ENCODE peak calls at places on chromosome 2, in five cellular contexts. R is mesenchymal stem cell, Z is H1, P is H9, A is IMR-90. Y is an unnamed sample.
A peak's percentile ranks its signal among the peaks of the same experiment; 100 is the strongest.

GRCh38 chr2:198273670-198274069 is 469.3 kb downstream of the PLCL1 start:
- DNase-seq in P (no peak), A (no peak), R (no peak), Z (no peak), Y (no peak)

GRCh38 chr2:67782443-67782842 is 280.4 kb downstream of the C1D start:
- DNase-seq in R (peak; percentile 36), Z (no peak), A (peak; percentile 45), P (no peak), Y (no peak)

GRCh38 chr2:119638891-119639539 is 40.0 kb upstream of the TMEM177 start:
- DNase-seq in Z (peak; percentile 65), R (peak; percentile 9), A (no peak), P (peak; percentile 50), Y (no peak)

GRCh38 chr2:240220371-240220770 is 79.9 kb upstream of the OTOS start:
- DNase-seq in Z (no peak), R (peak; percentile 47), P (no peak), A (peak; percentile 80), Y (peak; percentile 88)

GRCh38 chr2:239160226-239161143 is 240.3 kb downstream of the HDAC4 start:
- DNase-seq in Z (no peak), P (peak; percentile 17), A (peak; percentile 13), R (no peak), Y (no peak)

GRCh38 chr2:171706152-171706803 is 19.0 kb downstream of the DYNC1I2 start:
- DNase-seq in R (peak; percentile 32), Z (no peak), P (no peak), A (peak; percentile 46), Y (peak; percentile 28)

GRCh38 chr2:230643576-230644291 is 68.9 kb upstream of the CAB39 start:
- DNase-seq in R (no peak), Z (no peak), A (no peak), P (no peak), Y (no peak)

GRCh38 chr2:201151127-201152074 is 31.5 kb upstream of the CASP10 start:
- DNase-seq in R (peak; percentile 92), Z (no peak), P (no peak), A (peak; percentile 93), Y (peak; percentile 83)

GRCh38 chr2:240558229-240558885 is 569 bp upstream of the ANKMY1 start:
- DNase-seq in R (no peak), Z (no peak), A (no peak), P (peak; percentile 5), Y (no peak)

GRCh38 chr2:235537587-235537986 is 43.7 kb downstream of the AGAP1 start:
- DNase-seq in R (no peak), A (no peak), Z (no peak), P (no peak), Y (no peak)

GRCh38 chr2:97748397-97748796 is 35.0 kb downstream of the ZAP70 start:
- DNase-seq in R (no peak), Z (peak; percentile 83), A (no peak), P (peak; percentile 91), Y (peak; percentile 70)

GRCh38 chr2:86256982-86257381 is 57.7 kb downstream of the MRPL35 start:
- DNase-seq in A (no peak), Z (no peak), R (no peak), P (no peak), Y (no peak)

GRCh38 chr2:177298191-177298590 is 33.7 kb upstream of the NFE2L2 start:
- DNase-seq in P (no peak), R (no peak), A (no peak), Z (no peak), Y (no peak)

GRCh38 chr2:237694423-237695194 is 67.2 kb downstream of the LRRFIP1 start:
- DNase-seq in P (peak; percentile 15), Z (no peak), R (no peak), A (no peak), Y (no peak)

GRCh38 chr2:237691200-237691907 is 64.0 kb downstream of the LRRFIP1 start:
- DNase-seq in A (no peak), P (peak; percentile 51), R (peak; percentile 57), Z (peak; percentile 99), Y (no peak)

GRCh38 chr2:237693281-237694039 is 66.1 kb downstream of the LRRFIP1 start:
- DNase-seq in R (peak; percentile 74), P (no peak), A (peak; percentile 69), Z (no peak), Y (peak; percentile 45)

GRCh38 chr2:237691908-237692600 is 64.7 kb downstream of the LRRFIP1 start:
- DNase-seq in Z (no peak), A (peak; percentile 80), R (peak; percentile 91), P (peak; percentile 94), Y (peak; percentile 83)

DNA sequence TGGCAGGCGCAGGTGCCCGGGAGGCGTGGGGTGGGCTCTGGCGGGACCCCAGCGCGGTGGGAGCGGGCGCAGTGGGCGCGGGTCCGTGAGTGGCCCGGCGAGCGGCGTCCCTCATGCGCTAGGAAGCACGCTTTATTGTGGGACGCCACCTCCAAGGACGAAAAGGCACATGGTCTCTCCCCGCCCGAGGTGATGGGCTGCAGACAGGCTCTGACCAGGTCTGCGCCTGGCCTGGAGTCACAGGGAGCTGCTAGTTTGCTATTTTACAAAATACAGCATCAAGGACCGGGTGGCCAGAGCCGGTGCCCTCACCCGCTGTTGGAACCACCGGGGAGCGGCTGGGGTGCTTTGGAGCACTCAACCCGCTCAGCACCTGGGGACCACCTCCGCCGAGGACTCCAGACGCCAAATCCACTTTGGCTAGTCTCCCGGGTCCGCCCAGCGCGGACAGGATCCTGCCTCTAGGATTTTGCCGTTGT is 65.3 kb downstream of the LRRFIP1 start:
- DNase-seq in Z (no peak), A (no peak), R (peak; percentile 49), P (peak; percentile 51), Y (no peak)
- H3K4me1 ChIP-seq in Z (peaks cover 21% of the 10 kb centered on the region), A (peaks cover 32% of the 10 kb centered on the region), R (peaks cover 39% of the 10 kb centered on the region), P (peaks cover 12% of the 10 kb centered on the region), Y (peaks cover 30% of the 10 kb centered on the region)

GRCh38 chr2:216663846-216664245 is 30.6 kb downstream of the IGFBP2 start:
- DNase-seq in Z (no peak), R (no peak), P (no peak), A (no peak), Y (no peak)

GRCh38 chr2:216660496-216660895 is 27.3 kb downstream of the IGFBP2 start:
- DNase-seq in P (no peak), R (no peak), A (no peak), Z (no peak), Y (no peak)

GRCh38 chr2:216663106-216663505 is 29.9 kb downstream of the IGFBP2 start:
- DNase-seq in P (no peak), R (no peak), Z (no peak), A (no peak), Y (no peak)

GRCh38 chr2:216661051-216661450 is 27.8 kb downstream of the IGFBP2 start:
- DNase-seq in Z (no peak), A (no peak), R (no peak), P (no peak), Y (no peak)

DNA sequence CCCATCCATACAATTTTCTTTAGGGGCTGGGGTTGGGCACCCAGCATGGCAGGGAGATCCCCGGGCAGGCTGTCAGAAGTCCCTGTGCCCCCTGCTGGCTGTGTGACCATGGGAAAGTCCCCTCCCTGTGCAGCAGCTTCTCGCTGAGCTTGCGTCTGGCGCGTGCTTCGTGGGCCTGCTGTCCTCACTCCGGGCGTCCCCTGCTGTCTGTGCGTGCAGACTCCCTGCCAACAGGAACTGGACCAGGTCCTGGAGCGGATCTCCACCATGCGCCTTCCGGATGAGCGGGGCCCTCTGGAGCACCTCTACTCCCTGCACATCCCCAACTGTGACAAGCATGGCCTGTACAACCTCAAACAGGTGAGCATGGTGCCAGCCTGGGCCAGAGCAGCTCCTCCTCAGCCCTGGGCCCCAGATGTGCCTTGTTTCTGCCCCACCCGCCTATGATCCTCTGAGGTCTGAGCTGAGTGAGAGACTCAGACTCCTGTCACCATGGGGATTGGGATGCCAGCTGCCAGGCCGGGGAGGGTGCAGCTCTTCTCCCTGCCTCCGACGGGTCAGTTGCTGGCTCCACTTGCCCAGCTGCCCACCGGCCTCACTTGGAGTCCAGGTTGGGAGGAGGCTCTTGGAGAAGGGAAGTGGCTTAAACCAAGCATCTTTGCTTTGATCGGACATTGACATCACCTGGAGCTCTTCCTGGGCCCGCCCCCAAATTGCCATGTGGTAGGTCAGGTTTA is 28.6 kb downstream of the IGFBP2 start:
- DNase-seq in A (no peak), Z (no peak), R (no peak), P (no peak), Y (no peak)
- H4K91ac ChIP-seq in A (no peak overlapping the region), Z (no peak overlapping the region), R (no peak overlapping the region), P (no peak overlapping the region), Y (no peak overlapping the region)

DNA sequence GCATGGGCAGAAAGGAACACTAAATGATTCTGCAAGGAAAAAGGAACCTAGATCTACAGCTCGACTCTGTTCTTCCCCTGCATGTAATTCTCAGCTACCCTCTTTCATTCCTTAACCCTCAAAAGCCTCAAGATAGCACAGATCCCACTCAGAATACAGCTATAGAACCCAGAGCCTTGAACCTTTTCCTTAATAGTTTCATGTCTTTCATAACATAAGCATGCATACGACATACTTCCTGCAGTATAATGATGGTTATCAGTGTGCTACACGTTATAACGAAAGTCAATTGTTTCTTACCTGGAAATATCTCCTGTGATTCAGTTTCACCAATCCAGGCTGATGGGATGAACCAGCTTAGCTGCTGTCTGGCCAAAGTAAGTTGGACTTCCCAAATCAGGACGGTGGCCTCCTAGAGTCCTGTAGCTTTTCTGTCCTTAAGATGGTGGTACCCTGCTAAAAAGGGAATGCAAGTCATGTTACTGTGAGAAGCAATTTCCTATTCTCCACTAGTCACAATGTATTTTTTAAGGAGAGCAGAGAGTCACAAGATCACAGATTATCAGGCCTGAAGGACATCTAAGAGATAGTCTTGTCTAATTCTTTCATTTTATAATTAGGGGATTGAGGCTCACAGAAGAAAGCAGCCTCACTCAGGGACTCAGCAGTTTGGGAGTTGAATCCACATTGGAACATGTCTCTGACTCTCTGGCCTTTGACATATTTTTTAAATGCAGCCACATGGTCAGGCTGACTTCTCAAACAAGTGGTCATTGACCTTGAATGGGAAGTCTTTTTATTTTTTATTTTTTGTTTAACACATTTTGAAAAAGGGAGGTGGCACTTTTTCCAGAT is 41.8 kb downstream of the CYRIA start:
- DNase-seq in R (no peak), A (no peak), Z (no peak), P (no peak), Y (peak; percentile 78)
- H3K4me1 ChIP-seq in R (peaks cover 31% of the 10 kb centered on the region), A (peaks cover 45% of the 10 kb centered on the region), Z (peaks cover 6% of the 10 kb centered on the region), P (peaks cover 4% of the 10 kb centered on the region), Y (peaks cover 15% of the 10 kb centered on the region)

GRCh38 chr2:174217883-174218282 is 30.4 kb downstream of the OLA1 start:
- DNase-seq in A (no peak), Z (no peak), R (no peak), P (no peak), Y (no peak)

GRCh38 chr2:174208026-174208425 is 40.3 kb downstream of the OLA1 start:
- DNase-seq in A (no peak), Z (no peak), R (no peak), P (no peak), Y (no peak)

GRCh38 chr2:174210861-174211260 is 37.5 kb downstream of the OLA1 start:
- DNase-seq in P (no peak), R (no peak), Z (no peak), A (no peak), Y (no peak)

GRCh38 chr2:174209325-174209724 is 39.0 kb downstream of the OLA1 start:
- DNase-seq in R (no peak), P (no peak), Z (no peak), A (no peak), Y (no peak)

GRCh38 chr2:174211954-174212353 is 36.4 kb downstream of the OLA1 start:
- DNase-seq in R (no peak), Z (no peak), A (no peak), P (no peak), Y (no peak)
- H4K91ac ChIP-seq in R (no peak overlapping the region), Z (no peak overlapping the region), A (no peak overlapping the region), P (no peak overlapping the region), Y (no peak overlapping the region)